ENCODE peak calls at places on chromosome 6, in ten cellular contexts. K, Q, Y, F, N, A, R, M, J and S are unnamed samples.

GRCh38 chr6:74479960-74480359 is 725.9 kb downstream of the COL12A1 start:
- DNase-seq in K (no peak), Q (no peak), Y (no peak), F (no peak), N (no peak), A (no peak), R (no peak), M (no peak), J (no peak), S (no peak)

GRCh38 chr6:169725270-169726048 is 1.2 kb upstream of the PHF10 start:
- DNase-seq in K (peak; percentile 84), Q (peak; percentile 17), Y (peak; percentile 18), F (peak; percentile 97), N (no peak), A (peak; percentile 19), R (peak; percentile 77), M (no peak), J (no peak), S (peak; percentile 91)

GRCh38 chr6:6515691-6516607 is 72.6 kb upstream of the LY86 start:
- DNase-seq in K (no peak), Q (peak; percentile 24), Y (no peak), F (no peak), N (no peak), A (no peak), R (no peak), M (no peak), J (no peak), S (no peak)

GRCh38 chr6:169160855-169161560 is 92.6 kb downstream of the THBS2 start:
- DNase-seq in K (no peak), Q (no peak), Y (no peak), F (no peak), N (no peak), A (no peak), R (no peak), M (no peak), J (no peak), S (peak; percentile 85)

GRCh38 chr6:29734046-29735018 is 11.1 kb downstream of the HLA-F start:
- DNase-seq in K (no peak), Q (no peak), Y (no peak), F (no peak), N (no peak), A (no peak), R (no peak), M (no peak), J (no peak), S (peak; percentile 7)

GRCh38 chr6:15513801-15514711 is 148.8 kb downstream of the DTNBP1 start:
- DNase-seq in K (no peak), Q (no peak), Y (no peak), F (no peak), N (no peak), A (no peak), R (no peak), M (no peak), J (no peak), S (no peak)

GRCh38 chr6:129969064-129969463 is 49.3 kb upstream of the L3MBTL3 start:
- DNase-seq in K (no peak), Q (no peak), Y (no peak), F (no peak), N (no peak), A (no peak), R (no peak), M (no peak), J (no peak), S (no peak)

GRCh38 chr6:18327621-18328548 is 59.3 kb upstream of the RNF144B start:
- DNase-seq in K (no peak), Q (no peak), Y (no peak), F (no peak), N (no peak), A (no peak), R (no peak), M (no peak), J (no peak), S (no peak)

GRCh38 chr6:1286972-1287600 is 24.8 kb upstream of the FOXQ1 start:
- DNase-seq in K (peak; percentile 99), Q (no peak), Y (no peak), F (no peak), N (no peak), A (no peak), R (no peak), M (no peak), J (no peak), S (no peak)

GRCh38 chr6:122400121-122400450 is 634 bp downstream of the HSF2 start:
- DNase-seq in K (peak; percentile 36), Q (no peak), Y (no peak), F (peak; percentile 4), N (no peak), A (no peak), R (no peak), M (no peak), J (no peak), S (peak; percentile 25)

GRCh38 chr6:37381579-37381978 is 27.8 kb downstream of the RNF8 start:
- DNase-seq in K (peak; percentile 78), Q (no peak), Y (peak; percentile 83), F (peak; percentile 86), N (no peak), A (peak; percentile 85), R (no peak), M (peak; percentile 56), J (no peak), S (no peak)

GRCh38 chr6:45922728-45923351 is 92.8 kb downstream of the CLIC5 start:
- DNase-seq in K (peak; percentile 83), Q (peak; percentile 46), Y (peak; percentile 43), F (no peak), N (no peak), A (peak; percentile 53), R (peak; percentile 55), M (peak; percentile 40), J (no peak), S (peak; percentile 66)

GRCh38 chr6:115945806-115946205 is 114.9 kb downstream of the FRK start:
- DNase-seq in K (peak; percentile 59), Q (no peak), Y (no peak), F (no peak), N (no peak), A (no peak), R (no peak), M (no peak), J (no peak), S (no peak)

GRCh38 chr6:131787955-131788712 is 19.7 kb upstream of the ENPP1 start:
- DNase-seq in K (peak; percentile 47), Q (no peak), Y (no peak), F (peak; percentile 47), N (no peak), A (peak; percentile 6), R (no peak), M (no peak), J (no peak), S (peak; percentile 90)

GRCh38 chr6:43698584-43699349 is 11.2 kb upstream of the MRPS18A start:
- DNase-seq in K (peak; percentile 68), Q (no peak), Y (no peak), F (no peak), N (no peak), A (no peak), R (peak; percentile 77), M (no peak), J (no peak), S (no peak)

GRCh38 chr6:35183281-35183680 is 30.5 kb upstream of the SCUBE3 start:
- DNase-seq in K (no peak), Q (no peak), Y (no peak), F (no peak), N (no peak), A (no peak), R (no peak), M (no peak), J (no peak), S (no peak)

GRCh38 chr6:158756126-158756525 is 63.0 kb downstream of the EZR start:
- DNase-seq in K (no peak), Q (no peak), Y (no peak), F (no peak), N (no peak), A (no peak), R (no peak), M (no peak), J (no peak), S (no peak)

GRCh38 chr6:35798706-35799105 is 1.6 kb upstream of the CLPS start:
- DNase-seq in K (no peak), Q (no peak), Y (no peak), F (no peak), N (no peak), A (no peak), R (no peak), M (no peak), J (no peak), S (no peak)

GRCh38 chr6:47080083-47080596 is 38.0 kb upstream of the ADGRF1 start:
- DNase-seq in K (no peak), Q (no peak), Y (no peak), F (no peak), N (no peak), A (no peak), R (no peak), M (no peak), J (no peak), S (no peak)

GRCh38 chr6:21258665-21259064 is 334.9 kb upstream of the SOX4 start:
- DNase-seq in K (no peak), Q (no peak), Y (no peak), F (no peak), N (no peak), A (no peak), R (no peak), M (no peak), J (no peak), S (no peak)

GRCh38 chr6:156695747-156696146 is 81.4 kb upstream of the ARID1B start:
- DNase-seq in K (no peak), Q (no peak), Y (no peak), F (no peak), N (no peak), A (no peak), R (no peak), M (no peak), J (no peak), S (no peak)

GRCh38 chr6:167238169-167238693 is 52.9 kb upstream of the UNC93A start:
- DNase-seq in K (no peak), Q (no peak), Y (no peak), F (peak; percentile 58), N (no peak), A (no peak), R (no peak), M (no peak), J (no peak), S (no peak)

GRCh38 chr6:150696156-150696555 is 96.5 kb downstream of the PLEKHG1 start:
- DNase-seq in K (no peak), Q (no peak), Y (no peak), F (no peak), N (no peak), A (no peak), R (no peak), M (no peak), J (no peak), S (no peak)

GRCh38 chr6:90106449-90106848 is 190.2 kb downstream of the BACH2 start:
- DNase-seq in K (no peak), Q (no peak), Y (no peak), F (no peak), N (no peak), A (peak; percentile 9), R (no peak), M (no peak), J (no peak), S (no peak)

GRCh38 chr6:144415014-144415413 is 129.9 kb downstream of the UTRN start:
- DNase-seq in K (peak; percentile 82), Q (no peak), Y (peak; percentile 14), F (peak; percentile 95), N (no peak), A (peak; percentile 24), R (no peak), M (peak; percentile 4), J (no peak), S (no peak)

GRCh38 chr6:109580519-109580918 is 97.5 kb upstream of the ZBTB24 start:
- DNase-seq in K (peak; percentile 71), Q (no peak), Y (no peak), F (no peak), N (no peak), A (no peak), R (no peak), M (no peak), J (no peak), S (no peak)

GRCh38 chr6:84773431-84774173 is 9.2 kb upstream of the TBX18 start:
- DNase-seq in K (no peak), Q (no peak), Y (no peak), F (no peak), N (no peak), A (peak; percentile 63), R (peak; percentile 35), M (no peak), J (no peak), S (no peak)

GRCh38 chr6:46473866-46474265 is 17.4 kb downstream of the RCAN2 start:
- DNase-seq in K (no peak), Q (no peak), Y (no peak), F (no peak), N (no peak), A (no peak), R (no peak), M (no peak), J (no peak), S (no peak)